ENCODE peak calls at places on chromosomes 3 and 15, in six cellular contexts. One of them, this sample, is unnamed.

GRCh38 chr3:149152420-149152819 is 23.0 kb downstream of the HPS3 start:
- DNase-seq in non-pigmented ciliary epithelial cell: no peak
- DNase-seq in HuH-7: no peak
- DNase-seq in lung: no peak
- DNase-seq in NCI-H226: peak
- DNase-seq in astrocyte of the spinal cord: peak
- DNase-seq in this sample: peak

GRCh38 chr3:135089451-135089850 is 294.4 kb downstream of the EPHB1 start:
- DNase-seq in non-pigmented ciliary epithelial cell: no peak
- DNase-seq in NCI-H226: no peak
- DNase-seq in lung: no peak
- DNase-seq in HuH-7: no peak
- DNase-seq in astrocyte of the spinal cord: no peak
- DNase-seq in this sample: no peak

GRCh38 chr15:64067564-64068030 is 21.3 kb upstream of the DAPK2 start:
- DNase-seq in NCI-H226: peak
- DNase-seq in astrocyte of the spinal cord: peak
- DNase-seq in lung: peak
- DNase-seq in non-pigmented ciliary epithelial cell: no peak
- DNase-seq in HuH-7: peak
- DNase-seq in this sample: peak

GRCh38 chr15:65344909-65345275 is 32.9 kb downstream of the IGDCC3 start:
- DNase-seq in lung: no peak
- DNase-seq in non-pigmented ciliary epithelial cell: no peak
- DNase-seq in astrocyte of the spinal cord: no peak
- DNase-seq in HuH-7: no peak
- DNase-seq in NCI-H226: no peak
- DNase-seq in this sample: no peak

GRCh38 chr3:30034246-30034991 is 572.0 kb upstream of the TGFBR2 start:
- DNase-seq in lung: no peak
- DNase-seq in astrocyte of the spinal cord: peak
- DNase-seq in non-pigmented ciliary epithelial cell: no peak
- DNase-seq in HuH-7: no peak
- DNase-seq in NCI-H226: no peak
- DNase-seq in this sample: no peak

GRCh38 chr15:66852064-66852905 is 150.2 kb downstream of the SMAD6 start:
- DNase-seq in astrocyte of the spinal cord: no peak
- DNase-seq in lung: no peak
- DNase-seq in non-pigmented ciliary epithelial cell: no peak
- DNase-seq in HuH-7: no peak
- DNase-seq in NCI-H226: no peak
- DNase-seq in this sample: no peak

GRCh38 chr15:51108933-51109550 is 14.3 kb upstream of the TNFAIP8L3 start:
- DNase-seq in lung: no peak
- DNase-seq in NCI-H226: peak
- DNase-seq in astrocyte of the spinal cord: peak
- DNase-seq in non-pigmented ciliary epithelial cell: no peak
- DNase-seq in HuH-7: no peak
- DNase-seq in this sample: peak

GRCh38 chr3:178947738-178948137 is 123.9 kb downstream of the ZMAT3 start:
- DNase-seq in astrocyte of the spinal cord: peak
- DNase-seq in non-pigmented ciliary epithelial cell: no peak
- DNase-seq in HuH-7: no peak
- DNase-seq in lung: no peak
- DNase-seq in NCI-H226: no peak
- DNase-seq in this sample: no peak

GRCh38 chr3:194247350-194247740 is 103.8 kb downstream of the CPN2 start:
- DNase-seq in non-pigmented ciliary epithelial cell: no peak
- DNase-seq in lung: no peak
- DNase-seq in astrocyte of the spinal cord: no peak
- DNase-seq in NCI-H226: no peak
- DNase-seq in HuH-7: no peak
- DNase-seq in this sample: no peak

GRCh38 chr3:103126111-103126510 is 691.3 kb downstream of the ZPLD1 start:
- DNase-seq in lung: no peak
- DNase-seq in astrocyte of the spinal cord: peak
- DNase-seq in NCI-H226: no peak
- DNase-seq in HuH-7: peak
- DNase-seq in non-pigmented ciliary epithelial cell: no peak
- DNase-seq in this sample: no peak

GRCh38 chr3:50003216-50003615 is 63.3 kb downstream of the RBM6 start:
- DNase-seq in astrocyte of the spinal cord: peak
- DNase-seq in NCI-H226: no peak
- DNase-seq in lung: no peak
- DNase-seq in HuH-7: no peak
- DNase-seq in non-pigmented ciliary epithelial cell: no peak
- DNase-seq in this sample: peak

GRCh38 chr15:29226431-29227216 is 43.0 kb downstream of the NSMCE3 start:
- DNase-seq in lung: peak
- DNase-seq in NCI-H226: no peak
- DNase-seq in astrocyte of the spinal cord: no peak
- DNase-seq in HuH-7: no peak
- DNase-seq in non-pigmented ciliary epithelial cell: no peak
- DNase-seq in this sample: no peak

GRCh38 chr3:28994161-28994905 is 286.5 kb upstream of the RBMS3 start:
- DNase-seq in astrocyte of the spinal cord: no peak
- DNase-seq in NCI-H226: no peak
- DNase-seq in non-pigmented ciliary epithelial cell: no peak
- DNase-seq in lung: no peak
- DNase-seq in HuH-7: no peak
- DNase-seq in this sample: no peak

This sample was measured in AG10803.